ENCODE peak calls at places on chromosomes 16 and 17, in five cellular contexts. One of them, this sample, is unnamed.
A peak's percentile ranks its signal among the peaks of the same experiment; 100 is the strongest.

GRCh38 chr16:89602273-89602951 is 11.0 kb upstream of the DPEP1 start:
- DNase-seq in ELR: peak; percentile 93
- DNase-seq in retina: peak; percentile 80
- DNase-seq in psoas muscle: no peak
- DNase-seq in cardiac septum: no peak
- DNase-seq in this sample: no peak

GRCh38 chr16:89738538-89739317 is 17.4 kb downstream of the ZNF276 start:
- DNase-seq in ELR: no peak
- DNase-seq in retina: no peak
- DNase-seq in psoas muscle: no peak
- DNase-seq in cardiac septum: no peak
- DNase-seq in this sample: no peak

GRCh38 chr17:35373984-35374765 is 754 bp upstream of the SLFN11 start:
- DNase-seq in ELR: peak; percentile 75
- DNase-seq in retina: peak; percentile 88
- DNase-seq in psoas muscle: peak; percentile 66
- DNase-seq in cardiac septum: peak; percentile 79
- DNase-seq in this sample: peak; percentile 90

GRCh38 chr16:72124761-72125634 is 31.4 kb downstream of the DHX38 start:
- DNase-seq in ELR: peak; percentile 75
- DNase-seq in retina: peak; percentile 87
- DNase-seq in psoas muscle: peak; percentile 77
- DNase-seq in cardiac septum: no peak
- DNase-seq in this sample: peak; percentile 92

GRCh38 chr16:79658301-79659001 is 57.9 kb upstream of the MAF start:
- DNase-seq in ELR: peak; percentile 43
- DNase-seq in retina: no peak
- DNase-seq in psoas muscle: peak; percentile 39
- DNase-seq in cardiac septum: no peak
- DNase-seq in this sample: no peak

GRCh38 chr16:4687946-4688673 is 5.3 kb upstream of the NUDT16L1 start:
- DNase-seq in ELR: no peak
- DNase-seq in retina: no peak
- DNase-seq in psoas muscle: no peak
- DNase-seq in cardiac septum: no peak
- DNase-seq in this sample: no peak

GRCh38 chr17:29571883-29572681 is 3.6 kb downstream of the TP53I13 start:
- DNase-seq in ELR: no peak
- DNase-seq in retina: peak; percentile 43
- DNase-seq in psoas muscle: no peak
- DNase-seq in cardiac septum: peak; percentile 76
- DNase-seq in this sample: peak; percentile 72

GRCh38 chr17:5226940-5227878 is 7.5 kb downstream of the SCIMP start:
- DNase-seq in ELR: no peak
- DNase-seq in retina: no peak
- DNase-seq in psoas muscle: no peak
- DNase-seq in cardiac septum: no peak
- DNase-seq in this sample: no peak

GRCh38 chr17:75645889-75646625 is 12.8 kb downstream of the SMIM5 start:
- DNase-seq in ELR: peak; percentile 79
- DNase-seq in retina: no peak
- DNase-seq in psoas muscle: no peak
- DNase-seq in cardiac septum: no peak
- DNase-seq in this sample: peak; percentile 88

GRCh38 chr17:82858376-82859126 is 18.7 kb upstream of the ZNF750 start:
- DNase-seq in ELR: no peak
- DNase-seq in retina: no peak
- DNase-seq in psoas muscle: no peak
- DNase-seq in cardiac septum: no peak
- DNase-seq in this sample: peak; percentile 78

GRCh38 chr17:61150686-61151299 is 248.8 kb upstream of the TBX2 start:
- DNase-seq in ELR: peak; percentile 15
- DNase-seq in retina: no peak
- DNase-seq in psoas muscle: no peak
- DNase-seq in cardiac septum: no peak
- DNase-seq in this sample: no peak

GRCh38 chr16:88012360-88012759 is 61.1 kb downstream of the BANP start:
- DNase-seq in ELR: no peak
- DNase-seq in retina: no peak
- DNase-seq in psoas muscle: no peak
- DNase-seq in cardiac septum: peak; percentile 10
- DNase-seq in this sample: peak; percentile 2

GRCh38 chr16:4273858-4274291 is 1.1 kb upstream of the TFAP4 start:
- DNase-seq in ELR: peak; percentile 57
- DNase-seq in retina: peak; percentile 81
- DNase-seq in psoas muscle: peak; percentile 64
- DNase-seq in cardiac septum: peak; percentile 80
- DNase-seq in this sample: peak; percentile 87

GRCh38 chr16:57125969-57126368 is 33.6 kb downstream of the CPNE2 start:
- DNase-seq in ELR: no peak
- DNase-seq in retina: no peak
- DNase-seq in psoas muscle: no peak
- DNase-seq in cardiac septum: no peak
- DNase-seq in this sample: no peak

GRCh38 chr16:85246473-85246872 is 134.2 kb upstream of the CIBAR2 start:
- DNase-seq in ELR: no peak
- DNase-seq in retina: no peak
- DNase-seq in psoas muscle: no peak
- DNase-seq in cardiac septum: no peak
- DNase-seq in this sample: no peak

GRCh38 chr17:61507667-61508066 is 55.4 kb downstream of the TBX4 start:
- DNase-seq in ELR: no peak
- DNase-seq in retina: no peak
- DNase-seq in psoas muscle: no peak
- DNase-seq in cardiac septum: no peak
- DNase-seq in this sample: no peak

GRCh38 chr17:75288784-75289121 is 480 bp downstream of the SLC25A19 start:
- DNase-seq in ELR: peak; percentile 51
- DNase-seq in retina: no peak
- DNase-seq in psoas muscle: peak; percentile 38
- DNase-seq in cardiac septum: no peak
- DNase-seq in this sample: peak; percentile 82

GRCh38 chr16:81554993-81555392 is 110.4 kb downstream of the CMIP start:
- DNase-seq in ELR: no peak
- DNase-seq in retina: no peak
- DNase-seq in psoas muscle: no peak
- DNase-seq in cardiac septum: no peak
- DNase-seq in this sample: peak; percentile 30

GRCh38 chr17:36869856-36870617 is 67.2 kb upstream of the LHX1 start:
- DNase-seq in ELR: peak; percentile 53
- DNase-seq in retina: no peak
- DNase-seq in psoas muscle: no peak
- DNase-seq in cardiac septum: no peak
- DNase-seq in this sample: no peak

GRCh38 chr17:67588326-67588725 is 129.4 kb upstream of the NOL11 start:
- DNase-seq in ELR: no peak
- DNase-seq in retina: no peak
- DNase-seq in psoas muscle: no peak
- DNase-seq in cardiac septum: no peak
- DNase-seq in this sample: no peak

GRCh38 chr16:10178079-10178478 is 4.1 kb downstream of the GRIN2A start:
- DNase-seq in ELR: peak; percentile 52
- DNase-seq in retina: no peak
- DNase-seq in psoas muscle: no peak
- DNase-seq in cardiac septum: no peak
- DNase-seq in this sample: no peak